ENCODE peak calls at places on chromosomes 3 and 15, in eight cellular contexts. One of them, this sample, is unnamed.

GRCh38 chr15:77030928-77031375 is 36.0 kb downstream of the PSTPIP1 start:
- DNase-seq in left colon: peak
- DNase-seq in osteocyte: no peak
- DNase-seq in HCT116: no peak
- DNase-seq in H54: no peak
- DNase-seq in hypothalamus: no peak
- DNase-seq in LHCN-M2: no peak
- DNase-seq in aorta: peak
- DNase-seq in this sample: no peak

GRCh38 chr15:81752149-81752942 is 293.5 kb downstream of the MEX3B start:
- DNase-seq in HCT116: no peak
- DNase-seq in LHCN-M2: peak
- DNase-seq in hypothalamus: peak
- DNase-seq in H54: no peak
- DNase-seq in left colon: peak
- DNase-seq in osteocyte: peak
- DNase-seq in aorta: peak
- DNase-seq in this sample: no peak

GRCh38 chr3:72049300-72049699 is 264.4 kb upstream of the PROK2 start:
- DNase-seq in HCT116: no peak
- DNase-seq in H54: no peak
- DNase-seq in LHCN-M2: no peak
- DNase-seq in left colon: no peak
- DNase-seq in hypothalamus: no peak
- DNase-seq in aorta: no peak
- DNase-seq in osteocyte: no peak
- DNase-seq in this sample: no peak

GRCh38 chr15:36965561-36966342 is 134.6 kb downstream of the MEIS2 start:
- DNase-seq in hypothalamus: no peak
- DNase-seq in left colon: no peak
- DNase-seq in LHCN-M2: no peak
- DNase-seq in aorta: no peak
- DNase-seq in H54: no peak
- DNase-seq in HCT116: no peak
- DNase-seq in osteocyte: no peak
- DNase-seq in this sample: no peak

GRCh38 chr3:10074666-10075065 is 33.4 kb downstream of the FANCD2OS start:
- DNase-seq in H54: peak
- DNase-seq in LHCN-M2: no peak
- DNase-seq in hypothalamus: no peak
- DNase-seq in osteocyte: no peak
- DNase-seq in aorta: no peak
- DNase-seq in left colon: no peak
- DNase-seq in HCT116: no peak
- DNase-seq in this sample: no peak

GRCh38 chr3:127442551-127442950 is 148.0 kb downstream of the TPRA1 start:
- DNase-seq in osteocyte: peak
- DNase-seq in HCT116: no peak
- DNase-seq in H54: no peak
- DNase-seq in left colon: no peak
- DNase-seq in aorta: no peak
- DNase-seq in LHCN-M2: no peak
- DNase-seq in hypothalamus: no peak
- DNase-seq in this sample: no peak

GRCh38 chr3:49174586-49174985 is 3.2 kb downstream of the KLHDC8B start:
- DNase-seq in HCT116: no peak
- DNase-seq in osteocyte: no peak
- DNase-seq in hypothalamus: no peak
- DNase-seq in LHCN-M2: no peak
- DNase-seq in aorta: no peak
- DNase-seq in left colon: no peak
- DNase-seq in H54: no peak
- DNase-seq in this sample: no peak

GRCh38 chr15:91891788-91892187 is 38.3 kb downstream of the SLCO3A1 start:
- DNase-seq in hypothalamus: no peak
- DNase-seq in osteocyte: no peak
- DNase-seq in aorta: no peak
- DNase-seq in H54: no peak
- DNase-seq in LHCN-M2: no peak
- DNase-seq in HCT116: no peak
- DNase-seq in left colon: no peak
- DNase-seq in this sample: no peak

GRCh38 chr3:184005981-184006507 is 11.6 kb downstream of the ABCC5 start:
- DNase-seq in hypothalamus: peak
- DNase-seq in left colon: peak
- DNase-seq in HCT116: peak
- DNase-seq in LHCN-M2: peak
- DNase-seq in osteocyte: no peak
- DNase-seq in aorta: peak
- DNase-seq in H54: peak
- DNase-seq in this sample: no peak

GRCh38 chr3:129615751-129616281 is 9.3 kb upstream of the PLXND1 start:
- DNase-seq in left colon: peak
- DNase-seq in HCT116: no peak
- DNase-seq in H54: no peak
- DNase-seq in hypothalamus: no peak
- DNase-seq in osteocyte: no peak
- DNase-seq in aorta: peak
- DNase-seq in LHCN-M2: no peak
- DNase-seq in this sample: no peak

This sample was measured in glomerular endothelial cell.